ENCODE peak calls at places on chromosomes 5 and 9, in seven cellular contexts. R is IMR-90, X is HepG2, A is H1, N is HCT116, L is GM12878, E is K562. K is an unnamed sample.

GRCh38 chr9:76302947-76303550 is 91.2 kb downstream of the RFK start:
- DNase-seq in R (peak), X (peak), A (no peak), N (peak), L (no peak), E (peak), K (peak)

GRCh38 chr5:1474183-1474839 is 29.1 kb upstream of the SLC6A3 start:
- DNase-seq in R (no peak), X (no peak), A (no peak), N (no peak), L (no peak), E (no peak), K (no peak)

GRCh38 chr5:1827410-1828397 is 26.5 kb downstream of the NDUFS6 start:
- DNase-seq in R (no peak), X (no peak), A (peak), N (no peak), L (no peak), E (peak), K (no peak)

GRCh38 chr9:133521122-133522072 is 3.4 kb downstream of the MYMK start:
- DNase-seq in R (no peak), X (peak), A (no peak), N (no peak), L (no peak), E (no peak), K (no peak)

GRCh38 chr9:100700689-100701318 is 122.9 kb downstream of the CAVIN4 start:
- DNase-seq in R (peak), X (peak), A (peak), N (peak), L (no peak), E (peak), K (peak)

GRCh38 chr5:2381861-2382260 is 369.6 kb downstream of the IRX2 start:
- DNase-seq in R (no peak), X (no peak), A (no peak), N (no peak), L (no peak), E (no peak), K (no peak)

GRCh38 chr5:113266227-113266912 is 168.4 kb downstream of the TSSK1B start:
- DNase-seq in R (peak), X (no peak), A (no peak), N (no peak), L (no peak), E (no peak), K (no peak)

GRCh38 chr9:19026375-19026774 is 6.6 kb downstream of the SAXO1 start:
- DNase-seq in R (no peak), X (no peak), A (no peak), N (no peak), L (no peak), E (no peak), K (no peak)

GRCh38 chr9:120694559-120694958 is 19.7 kb downstream of the MEGF9 start:
- DNase-seq in R (no peak), X (no peak), A (no peak), N (no peak), L (no peak), E (no peak), K (no peak)

GRCh38 chr5:90983148-90983547 is 400.0 kb downstream of the ARRDC3 start:
- DNase-seq in R (peak), X (peak), A (no peak), N (no peak), L (no peak), E (peak), K (peak)

GRCh38 chr5:60492958-60493357 is 207.0 kb downstream of the DEPDC1B start:
- DNase-seq in R (peak), X (peak), A (no peak), N (no peak), L (no peak), E (no peak), K (peak)

GRCh38 chr5:64690104-64690416 is 243 bp upstream of the SHISAL2B start:
- DNase-seq in R (no peak), X (no peak), A (no peak), N (no peak), L (no peak), E (no peak), K (no peak)

GRCh38 chr9:128371622-128372117 is 496 bp downstream of the URM1 start:
- DNase-seq in R (no peak), X (no peak), A (no peak), N (no peak), L (no peak), E (no peak), K (no peak)

GRCh38 chr5:54651482-54652076 is 134.0 kb downstream of the SNX18 start:
- DNase-seq in R (peak), X (no peak), A (no peak), N (no peak), L (no peak), E (no peak), K (no peak)

GRCh38 chr5:73454379-73455036 is 5.9 kb upstream of the FOXD1 start:
- DNase-seq in R (peak), X (peak), A (peak), N (peak), L (no peak), E (peak), K (no peak)

DNA sequence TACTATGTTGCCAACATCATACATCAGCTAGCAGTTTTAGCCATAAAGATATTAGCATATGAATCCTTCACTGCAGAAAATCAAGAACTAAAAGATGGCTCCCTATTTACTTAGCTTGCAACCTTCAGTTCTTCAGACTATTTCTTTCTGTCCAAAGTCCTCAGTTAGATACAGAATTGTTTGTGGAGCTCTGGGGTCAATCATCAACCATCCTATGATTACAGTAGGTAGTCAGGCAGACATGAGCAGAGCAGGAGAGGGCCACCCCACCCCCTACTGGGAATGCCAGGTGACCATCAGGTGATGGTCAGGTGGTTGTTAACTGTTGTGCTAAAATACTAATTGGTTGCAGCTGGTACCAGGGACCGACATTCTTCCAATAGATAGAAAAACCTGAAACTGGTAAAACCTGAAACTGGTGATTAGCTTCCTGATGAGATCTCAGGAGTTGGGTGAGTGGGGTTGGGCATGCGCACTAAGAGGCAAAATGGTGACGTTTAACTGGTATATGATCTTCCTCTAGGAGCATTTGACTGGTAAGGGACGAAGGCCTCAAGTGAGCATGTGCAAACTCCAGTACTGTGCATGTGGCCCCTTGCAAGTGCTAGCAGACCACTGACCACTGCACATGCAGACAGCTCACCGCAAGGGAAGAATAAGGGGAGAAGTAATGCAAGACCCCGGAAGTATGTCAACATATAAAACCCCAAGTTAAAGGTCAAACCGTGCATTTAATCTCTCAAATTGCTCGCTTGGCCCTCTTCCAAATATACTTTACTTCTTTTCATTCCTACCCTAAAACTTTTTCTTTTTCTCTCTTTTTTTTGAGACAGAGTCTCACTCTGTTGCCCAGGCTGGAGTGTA is 13.6 kb downstream of the C9orf57 start:
- DNase-seq in R (no peak), X (no peak), A (no peak), N (no peak), L (no peak), E (no peak), K (no peak)
- TF ChIP-seq POLR2A in R (no peak), X (no peak), A (no peak), N (no peak), L (no peak), E (no peak), K (no peak)

GRCh38 chr5:159883522-159883950 is 32.7 kb upstream of the ADRA1B start:
- DNase-seq in R (peak), X (no peak), A (no peak), N (no peak), L (no peak), E (no peak), K (no peak)
- TF ChIP-seq RAD21 in R (no peak), X (no peak), A (no peak), N (no peak), L (no peak), E (no peak), K (no peak)

GRCh38 chr9:95507456-95508241 is 9.1 kb downstream of the PTCH1 start:
- DNase-seq in R (peak), X (peak), A (peak), N (peak), L (no peak), E (no peak), K (peak)
- TF ChIP-seq POLR2A in R (no peak), X (no peak), A (no peak), N (no peak), L (no peak), E (peak), K (no peak)

DNA sequence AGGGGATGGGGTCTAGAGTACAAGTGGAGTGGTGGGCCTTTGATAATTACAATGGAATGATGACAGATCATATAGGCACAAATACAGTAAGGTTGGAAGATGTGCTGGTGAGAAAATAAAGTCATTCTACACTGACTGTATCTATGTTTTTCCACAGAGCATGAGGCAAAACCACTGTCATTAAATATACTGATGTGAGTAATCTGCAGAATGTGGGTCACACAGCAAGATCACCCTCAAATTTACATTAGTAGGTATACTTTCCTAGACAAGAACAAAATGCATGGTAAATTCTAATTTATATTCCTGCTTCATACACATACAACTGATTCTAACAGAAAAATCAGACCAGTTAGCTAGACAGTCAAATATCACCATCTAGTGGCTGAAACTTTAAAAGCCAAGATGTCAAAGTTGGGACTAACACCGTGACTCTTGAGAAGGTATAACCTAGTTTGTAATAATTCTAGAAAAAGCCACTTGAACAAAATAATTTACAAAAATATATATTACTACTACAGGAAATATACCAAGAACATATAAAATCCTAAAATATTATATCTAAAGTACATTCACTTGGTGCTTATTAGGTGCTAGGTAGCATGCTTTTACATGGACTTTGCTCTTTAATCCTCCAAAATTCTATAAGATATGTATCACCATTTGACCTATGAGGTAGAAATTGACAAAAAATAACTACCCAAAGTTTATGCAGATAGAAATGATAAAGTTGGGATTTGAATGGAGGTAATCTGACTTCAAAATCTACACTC is 19.5 kb downstream of the TTC33 start:
- DNase-seq in R (peak), X (peak), A (no peak), N (peak), L (peak), E (peak), K (peak)
- TF ChIP-seq RAD21 in R (peak), X (peak), A (peak), N (peak), L (peak), E (peak), K (peak)

GRCh38 chr9:135107592-135108235 is 20.2 kb downstream of the OLFM1 start:
- DNase-seq in R (no peak), X (no peak), A (no peak), N (no peak), L (no peak), E (no peak), K (no peak)
- TF ChIP-seq POLR2A in R (no peak), X (no peak), A (no peak), N (no peak), L (no peak), E (no peak), K (no peak)

DNA sequence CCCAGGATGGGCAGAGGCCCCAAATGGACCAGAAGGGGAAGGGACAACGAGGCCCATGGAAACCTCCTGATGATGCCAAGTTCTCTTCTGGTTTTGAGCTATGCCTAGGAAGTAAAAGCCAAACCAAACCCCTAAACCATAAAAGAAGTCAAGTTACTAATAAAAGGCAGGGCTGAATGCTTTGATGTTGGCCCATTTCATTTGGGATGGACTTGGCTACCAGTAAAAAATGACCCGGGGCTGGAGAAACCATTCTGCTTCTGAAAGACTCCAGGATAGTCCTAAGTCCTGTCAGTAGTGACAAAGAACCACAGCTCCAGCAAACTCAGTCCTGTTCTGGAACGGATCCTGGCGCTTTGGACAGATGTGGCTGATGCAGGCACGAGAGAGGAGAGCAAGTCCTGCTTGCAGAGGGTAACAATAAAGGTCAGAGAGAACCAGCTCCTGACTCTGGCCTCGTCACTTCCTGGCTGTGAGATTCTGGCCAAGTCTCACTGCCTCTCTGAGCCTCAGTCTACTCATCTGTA is 68.6 kb downstream of the SH3PXD2B start:
- DNase-seq in R (no peak), X (no peak), A (no peak), N (no peak), L (no peak), E (no peak), K (no peak)
- TF ChIP-seq RAD21 in R (no peak), X (no peak), A (no peak), N (no peak), L (no peak), E (no peak), K (no peak)

K was measured in A549.